ENCODE peak calls at places on chromosome 15, in five cellular contexts. One of them, this sample, is unnamed.

GRCh38 chr15:66622677-66623076 is 56.9 kb upstream of the LCTL start:
- DNase-seq in NCI-H82: no peak
- DNase-seq in NCI-H1436: no peak
- DNase-seq in sciatic nerve: no peak
- DNase-seq in 8988T: no peak
- DNase-seq in this sample: no peak

GRCh38 chr15:74265046-74265639 is 29.0 kb downstream of the CCDC33 start:
- DNase-seq in NCI-H82: no peak
- DNase-seq in sciatic nerve: no peak
- DNase-seq in 8988T: no peak
- DNase-seq in NCI-H1436: no peak
- DNase-seq in this sample: no peak

GRCh38 chr15:63833246-63833696 is 477 bp downstream of the HERC1 start:
- DNase-seq in NCI-H1436: no peak
- DNase-seq in 8988T: peak; percentile 11
- DNase-seq in NCI-H82: peak; percentile 58
- DNase-seq in sciatic nerve: peak; percentile 67
- DNase-seq in this sample: peak; percentile 32

GRCh38 chr15:100831466-100831865 is 48.2 kb upstream of the ALDH1A3 start:
- DNase-seq in NCI-H1436: no peak
- DNase-seq in sciatic nerve: no peak
- DNase-seq in NCI-H82: peak; percentile 93
- DNase-seq in 8988T: no peak
- DNase-seq in this sample: no peak

GRCh38 chr15:35173444-35174118 is 88.5 kb upstream of the NANOGP8 start:
- DNase-seq in 8988T: no peak
- DNase-seq in NCI-H82: no peak
- DNase-seq in sciatic nerve: no peak
- DNase-seq in NCI-H1436: no peak
- DNase-seq in this sample: no peak

GRCh38 chr15:43772624-43773023 is 4.1 kb downstream of the ELL3 start:
- DNase-seq in NCI-H1436: no peak
- DNase-seq in NCI-H82: no peak
- DNase-seq in sciatic nerve: no peak
- DNase-seq in 8988T: no peak
- DNase-seq in this sample: no peak

GRCh38 chr15:60957111-60957510 is 272.0 kb downstream of the RORA start:
- DNase-seq in sciatic nerve: no peak
- DNase-seq in NCI-H82: no peak
- DNase-seq in NCI-H1436: peak; percentile 44
- DNase-seq in 8988T: no peak
- DNase-seq in this sample: no peak

GRCh38 chr15:101179341-101180153 is 72.3 kb downstream of the CHSY1 start:
- DNase-seq in NCI-H1436: no peak
- DNase-seq in sciatic nerve: no peak
- DNase-seq in 8988T: no peak
- DNase-seq in NCI-H82: no peak
- DNase-seq in this sample: no peak

GRCh38 chr15:32952901-32953889 is 235.4 kb downstream of the GREM1 start:
- DNase-seq in NCI-H82: no peak
- DNase-seq in NCI-H1436: no peak
- DNase-seq in sciatic nerve: no peak
- DNase-seq in 8988T: no peak
- DNase-seq in this sample: no peak

GRCh38 chr15:67107014-67107812 is 41.8 kb downstream of the SMAD3 start:
- DNase-seq in NCI-H82: no peak
- DNase-seq in NCI-H1436: no peak
- DNase-seq in 8988T: peak; percentile 55
- DNase-seq in sciatic nerve: no peak
- DNase-seq in this sample: peak; percentile 50

GRCh38 chr15:76169013-76169412 is 109.2 kb downstream of the TMEM266 start:
- DNase-seq in NCI-H1436: no peak
- DNase-seq in sciatic nerve: no peak
- DNase-seq in 8988T: no peak
- DNase-seq in NCI-H82: peak; percentile 92
- DNase-seq in this sample: no peak

GRCh38 chr15:28935316-28935715 is 49.5 kb downstream of the APBA2 start:
- DNase-seq in NCI-H1436: no peak
- DNase-seq in NCI-H82: peak; percentile 27
- DNase-seq in sciatic nerve: no peak
- DNase-seq in 8988T: peak; percentile 62
- DNase-seq in this sample: no peak

GRCh38 chr15:82081904-82082810 is 36.3 kb upstream of the MEX3B start:
- DNase-seq in 8988T: no peak
- DNase-seq in NCI-H82: peak; percentile 15
- DNase-seq in NCI-H1436: no peak
- DNase-seq in sciatic nerve: no peak
- DNase-seq in this sample: no peak

GRCh38 chr15:39886418-39886817 is 33.6 kb downstream of the GPR176 start:
- DNase-seq in sciatic nerve: no peak
- DNase-seq in 8988T: no peak
- DNase-seq in NCI-H1436: no peak
- DNase-seq in NCI-H82: no peak
- DNase-seq in this sample: no peak

GRCh38 chr15:68679161-68679560 is 100.4 kb downstream of the CORO2B start:
- DNase-seq in NCI-H1436: no peak
- DNase-seq in 8988T: no peak
- DNase-seq in sciatic nerve: no peak
- DNase-seq in NCI-H82: no peak
- DNase-seq in this sample: no peak

GRCh38 chr15:80967451-80967850 is 22.2 kb downstream of the MESD start:
- DNase-seq in NCI-H82: no peak
- DNase-seq in NCI-H1436: no peak
- DNase-seq in sciatic nerve: no peak
- DNase-seq in 8988T: no peak
- DNase-seq in this sample: no peak

GRCh38 chr15:78075490-78076230 is 1.9 kb downstream of the TBC1D2B start:
- DNase-seq in NCI-H1436: peak; percentile 4
- DNase-seq in sciatic nerve: no peak
- DNase-seq in 8988T: no peak
- DNase-seq in NCI-H82: peak; percentile 57
- DNase-seq in this sample: no peak

GRCh38 chr15:84834969-84835368 is 17.8 kb downstream of the ALPK3 start:
- DNase-seq in NCI-H82: no peak
- DNase-seq in 8988T: no peak
- DNase-seq in sciatic nerve: no peak
- DNase-seq in NCI-H1436: no peak
- DNase-seq in this sample: no peak

GRCh38 chr15:27490867-27491595 is 520.0 kb downstream of the GABRG3 start:
- DNase-seq in sciatic nerve: no peak
- DNase-seq in NCI-H82: no peak
- DNase-seq in 8988T: no peak
- DNase-seq in NCI-H1436: no peak
- DNase-seq in this sample: no peak